ENCODE peak calls at places on chromosomes 2 and 18, in ten cellular contexts. One of them, this sample, is unnamed.

GRCh38 chr2:172437419-172438063 is 10.2 kb downstream of the ITGA6 start:
- ATAC-seq in activated CD8-positive, alpha-beta T cell treated with anti-CD3 and anti-CD28 coated beads for 36 hours: peak; percentile 41
- ATAC-seq in right lobe of liver: no peak
- ATAC-seq in heart left ventricle: no peak
- ATAC-seq in naive thymus-derived CD4-positive, alpha-beta T cell: peak; percentile 46
- ATAC-seq in HCT116: no peak
- ATAC-seq in stimulated activated naive CD8-positive, alpha-beta T cell treated with anti-CD3 and anti-CD28 coated beads, Interleukin-15, Interleukin-2, amounts not matched to agents 100 U/mL and 50 U/mL, for 24 hours: peak; percentile 50
- ATAC-seq in lower lobe of right lung: no peak
- ATAC-seq in activated naive CD8-positive, alpha-beta T cell treated with anti-CD3 and anti-CD28 coated beads, Interleukin-2, amount 10 ng/mL, durations not matched to agents 7 days and 5 days: peak; percentile 30
- ATAC-seq in HepG2: no peak
- ATAC-seq in this sample: peak; percentile 54

GRCh38 chr2:25618676-25619075 is 54.7 kb downstream of the DTNB start:
- ATAC-seq in activated CD8-positive, alpha-beta T cell treated with anti-CD3 and anti-CD28 coated beads for 36 hours: no peak
- ATAC-seq in right lobe of liver: peak; percentile 95
- ATAC-seq in heart left ventricle: no peak
- ATAC-seq in naive thymus-derived CD4-positive, alpha-beta T cell: no peak
- ATAC-seq in HCT116: peak; percentile 82
- ATAC-seq in stimulated activated naive CD8-positive, alpha-beta T cell treated with anti-CD3 and anti-CD28 coated beads, Interleukin-15, Interleukin-2, amounts not matched to agents 100 U/mL and 50 U/mL, for 24 hours: no peak
- ATAC-seq in lower lobe of right lung: peak; percentile 71
- ATAC-seq in activated naive CD8-positive, alpha-beta T cell treated with anti-CD3 and anti-CD28 coated beads, Interleukin-2, amount 10 ng/mL, durations not matched to agents 7 days and 5 days: no peak
- ATAC-seq in HepG2: peak; percentile 95
- ATAC-seq in this sample: no peak

GRCh38 chr18:74840492-74841167 is 243.0 kb downstream of the ZNF407 start:
- ATAC-seq in activated CD8-positive, alpha-beta T cell treated with anti-CD3 and anti-CD28 coated beads for 36 hours: peak; percentile 49
- ATAC-seq in right lobe of liver: peak; percentile 94
- ATAC-seq in heart left ventricle: no peak
- ATAC-seq in naive thymus-derived CD4-positive, alpha-beta T cell: no peak
- ATAC-seq in HCT116: peak; percentile 42
- ATAC-seq in stimulated activated naive CD8-positive, alpha-beta T cell treated with anti-CD3 and anti-CD28 coated beads, Interleukin-15, Interleukin-2, amounts not matched to agents 100 U/mL and 50 U/mL, for 24 hours: no peak
- ATAC-seq in lower lobe of right lung: peak; percentile 19
- ATAC-seq in activated naive CD8-positive, alpha-beta T cell treated with anti-CD3 and anti-CD28 coated beads, Interleukin-2, amount 10 ng/mL, durations not matched to agents 7 days and 5 days: no peak
- ATAC-seq in HepG2: peak; percentile 92
- ATAC-seq in this sample: peak; percentile 76

GRCh38 chr2:71786291-71787107 is 333.1 kb downstream of the DYSF start:
- ATAC-seq in activated CD8-positive, alpha-beta T cell treated with anti-CD3 and anti-CD28 coated beads for 36 hours: no peak
- ATAC-seq in right lobe of liver: no peak
- ATAC-seq in heart left ventricle: no peak
- ATAC-seq in naive thymus-derived CD4-positive, alpha-beta T cell: no peak
- ATAC-seq in HCT116: no peak
- ATAC-seq in stimulated activated naive CD8-positive, alpha-beta T cell treated with anti-CD3 and anti-CD28 coated beads, Interleukin-15, Interleukin-2, amounts not matched to agents 100 U/mL and 50 U/mL, for 24 hours: no peak
- ATAC-seq in lower lobe of right lung: no peak
- ATAC-seq in activated naive CD8-positive, alpha-beta T cell treated with anti-CD3 and anti-CD28 coated beads, Interleukin-2, amount 10 ng/mL, durations not matched to agents 7 days and 5 days: no peak
- ATAC-seq in HepG2: no peak
- ATAC-seq in this sample: no peak

GRCh38 chr2:64085936-64086335 is 58.3 kb downstream of the PELI1 start:
- ATAC-seq in activated CD8-positive, alpha-beta T cell treated with anti-CD3 and anti-CD28 coated beads for 36 hours: no peak
- ATAC-seq in right lobe of liver: no peak
- ATAC-seq in heart left ventricle: no peak
- ATAC-seq in naive thymus-derived CD4-positive, alpha-beta T cell: no peak
- ATAC-seq in HCT116: no peak
- ATAC-seq in stimulated activated naive CD8-positive, alpha-beta T cell treated with anti-CD3 and anti-CD28 coated beads, Interleukin-15, Interleukin-2, amounts not matched to agents 100 U/mL and 50 U/mL, for 24 hours: no peak
- ATAC-seq in lower lobe of right lung: no peak
- ATAC-seq in activated naive CD8-positive, alpha-beta T cell treated with anti-CD3 and anti-CD28 coated beads, Interleukin-2, amount 10 ng/mL, durations not matched to agents 7 days and 5 days: no peak
- ATAC-seq in HepG2: no peak
- ATAC-seq in this sample: no peak

GRCh38 chr2:60379684-60380083 is 173.8 kb downstream of the BCL11A start:
- ATAC-seq in activated CD8-positive, alpha-beta T cell treated with anti-CD3 and anti-CD28 coated beads for 36 hours: no peak
- ATAC-seq in right lobe of liver: no peak
- ATAC-seq in heart left ventricle: no peak
- ATAC-seq in naive thymus-derived CD4-positive, alpha-beta T cell: no peak
- ATAC-seq in HCT116: no peak
- ATAC-seq in stimulated activated naive CD8-positive, alpha-beta T cell treated with anti-CD3 and anti-CD28 coated beads, Interleukin-15, Interleukin-2, amounts not matched to agents 100 U/mL and 50 U/mL, for 24 hours: no peak
- ATAC-seq in lower lobe of right lung: no peak
- ATAC-seq in activated naive CD8-positive, alpha-beta T cell treated with anti-CD3 and anti-CD28 coated beads, Interleukin-2, amount 10 ng/mL, durations not matched to agents 7 days and 5 days: no peak
- ATAC-seq in HepG2: no peak
- ATAC-seq in this sample: no peak

GRCh38 chr2:78979380-78980238 is 45.9 kb upstream of the REG3G start:
- ATAC-seq in activated CD8-positive, alpha-beta T cell treated with anti-CD3 and anti-CD28 coated beads for 36 hours: no peak
- ATAC-seq in right lobe of liver: peak; percentile 46
- ATAC-seq in heart left ventricle: no peak
- ATAC-seq in naive thymus-derived CD4-positive, alpha-beta T cell: no peak
- ATAC-seq in HCT116: no peak
- ATAC-seq in stimulated activated naive CD8-positive, alpha-beta T cell treated with anti-CD3 and anti-CD28 coated beads, Interleukin-15, Interleukin-2, amounts not matched to agents 100 U/mL and 50 U/mL, for 24 hours: no peak
- ATAC-seq in lower lobe of right lung: peak; percentile 36
- ATAC-seq in activated naive CD8-positive, alpha-beta T cell treated with anti-CD3 and anti-CD28 coated beads, Interleukin-2, amount 10 ng/mL, durations not matched to agents 7 days and 5 days: no peak
- ATAC-seq in HepG2: peak; percentile 95
- ATAC-seq in this sample: no peak

GRCh38 chr2:109438773-109439191 is 175.0 kb downstream of the SEPTIN10 start:
- ATAC-seq in activated CD8-positive, alpha-beta T cell treated with anti-CD3 and anti-CD28 coated beads for 36 hours: no peak
- ATAC-seq in right lobe of liver: peak; percentile 77
- ATAC-seq in heart left ventricle: peak; percentile 74
- ATAC-seq in naive thymus-derived CD4-positive, alpha-beta T cell: no peak
- ATAC-seq in HCT116: no peak
- ATAC-seq in stimulated activated naive CD8-positive, alpha-beta T cell treated with anti-CD3 and anti-CD28 coated beads, Interleukin-15, Interleukin-2, amounts not matched to agents 100 U/mL and 50 U/mL, for 24 hours: no peak
- ATAC-seq in lower lobe of right lung: peak; percentile 54
- ATAC-seq in activated naive CD8-positive, alpha-beta T cell treated with anti-CD3 and anti-CD28 coated beads, Interleukin-2, amount 10 ng/mL, durations not matched to agents 7 days and 5 days: no peak
- ATAC-seq in HepG2: no peak
- ATAC-seq in this sample: no peak

GRCh38 chr18:58692420-58693185 is 21.3 kb downstream of the MALT1 start:
- ATAC-seq in activated CD8-positive, alpha-beta T cell treated with anti-CD3 and anti-CD28 coated beads for 36 hours: peak; percentile 6
- ATAC-seq in right lobe of liver: no peak
- ATAC-seq in heart left ventricle: no peak
- ATAC-seq in naive thymus-derived CD4-positive, alpha-beta T cell: peak; percentile 23
- ATAC-seq in HCT116: no peak
- ATAC-seq in stimulated activated naive CD8-positive, alpha-beta T cell treated with anti-CD3 and anti-CD28 coated beads, Interleukin-15, Interleukin-2, amounts not matched to agents 100 U/mL and 50 U/mL, for 24 hours: no peak
- ATAC-seq in lower lobe of right lung: no peak
- ATAC-seq in activated naive CD8-positive, alpha-beta T cell treated with anti-CD3 and anti-CD28 coated beads, Interleukin-2, amount 10 ng/mL, durations not matched to agents 7 days and 5 days: peak; percentile 47
- ATAC-seq in HepG2: no peak
- ATAC-seq in this sample: peak; percentile 33

GRCh38 chr2:216447293-216447692 is 35.0 kb downstream of the SMARCAL1 start:
- ATAC-seq in activated CD8-positive, alpha-beta T cell treated with anti-CD3 and anti-CD28 coated beads for 36 hours: no peak
- ATAC-seq in right lobe of liver: no peak
- ATAC-seq in heart left ventricle: peak; percentile 85
- ATAC-seq in naive thymus-derived CD4-positive, alpha-beta T cell: no peak
- ATAC-seq in HCT116: no peak
- ATAC-seq in stimulated activated naive CD8-positive, alpha-beta T cell treated with anti-CD3 and anti-CD28 coated beads, Interleukin-15, Interleukin-2, amounts not matched to agents 100 U/mL and 50 U/mL, for 24 hours: no peak
- ATAC-seq in lower lobe of right lung: no peak
- ATAC-seq in activated naive CD8-positive, alpha-beta T cell treated with anti-CD3 and anti-CD28 coated beads, Interleukin-2, amount 10 ng/mL, durations not matched to agents 7 days and 5 days: no peak
- ATAC-seq in HepG2: no peak
- ATAC-seq in this sample: no peak

GRCh38 chr2:191012845-191013616 is 940 bp downstream of the STAT1 start:
- ATAC-seq in activated CD8-positive, alpha-beta T cell treated with anti-CD3 and anti-CD28 coated beads for 36 hours: no peak
- ATAC-seq in right lobe of liver: peak; percentile 24
- ATAC-seq in heart left ventricle: no peak
- ATAC-seq in naive thymus-derived CD4-positive, alpha-beta T cell: peak; percentile 6
- ATAC-seq in HCT116: peak; percentile 19
- ATAC-seq in stimulated activated naive CD8-positive, alpha-beta T cell treated with anti-CD3 and anti-CD28 coated beads, Interleukin-15, Interleukin-2, amounts not matched to agents 100 U/mL and 50 U/mL, for 24 hours: peak; percentile 10
- ATAC-seq in lower lobe of right lung: peak; percentile 59
- ATAC-seq in activated naive CD8-positive, alpha-beta T cell treated with anti-CD3 and anti-CD28 coated beads, Interleukin-2, amount 10 ng/mL, durations not matched to agents 7 days and 5 days: no peak
- ATAC-seq in HepG2: peak; percentile 24
- ATAC-seq in this sample: peak; percentile 24

GRCh38 chr18:59249186-59249774 is 24.0 kb downstream of the RAX start:
- ATAC-seq in activated CD8-positive, alpha-beta T cell treated with anti-CD3 and anti-CD28 coated beads for 36 hours: peak; percentile 49
- ATAC-seq in right lobe of liver: peak; percentile 93
- ATAC-seq in heart left ventricle: no peak
- ATAC-seq in naive thymus-derived CD4-positive, alpha-beta T cell: no peak
- ATAC-seq in HCT116: peak; percentile 94
- ATAC-seq in stimulated activated naive CD8-positive, alpha-beta T cell treated with anti-CD3 and anti-CD28 coated beads, Interleukin-15, Interleukin-2, amounts not matched to agents 100 U/mL and 50 U/mL, for 24 hours: no peak
- ATAC-seq in lower lobe of right lung: peak; percentile 49
- ATAC-seq in activated naive CD8-positive, alpha-beta T cell treated with anti-CD3 and anti-CD28 coated beads, Interleukin-2, amount 10 ng/mL, durations not matched to agents 7 days and 5 days: no peak
- ATAC-seq in HepG2: peak; percentile 82
- ATAC-seq in this sample: no peak

GRCh38 chr2:27202829-27203228 is 9.0 kb upstream of the ATRAID start:
- ATAC-seq in activated CD8-positive, alpha-beta T cell treated with anti-CD3 and anti-CD28 coated beads for 36 hours: no peak
- ATAC-seq in right lobe of liver: no peak
- ATAC-seq in heart left ventricle: no peak
- ATAC-seq in naive thymus-derived CD4-positive, alpha-beta T cell: no peak
- ATAC-seq in HCT116: no peak
- ATAC-seq in stimulated activated naive CD8-positive, alpha-beta T cell treated with anti-CD3 and anti-CD28 coated beads, Interleukin-15, Interleukin-2, amounts not matched to agents 100 U/mL and 50 U/mL, for 24 hours: peak; percentile 48
- ATAC-seq in lower lobe of right lung: no peak
- ATAC-seq in activated naive CD8-positive, alpha-beta T cell treated with anti-CD3 and anti-CD28 coated beads, Interleukin-2, amount 10 ng/mL, durations not matched to agents 7 days and 5 days: no peak
- ATAC-seq in HepG2: no peak
- ATAC-seq in this sample: no peak

GRCh38 chr2:234335676-234336228 is 161.1 kb downstream of the ARL4C start:
- ATAC-seq in activated CD8-positive, alpha-beta T cell treated with anti-CD3 and anti-CD28 coated beads for 36 hours: peak; percentile 84
- ATAC-seq in right lobe of liver: peak; percentile 72
- ATAC-seq in heart left ventricle: peak; percentile 82
- ATAC-seq in naive thymus-derived CD4-positive, alpha-beta T cell: peak; percentile 92
- ATAC-seq in HCT116: no peak
- ATAC-seq in stimulated activated naive CD8-positive, alpha-beta T cell treated with anti-CD3 and anti-CD28 coated beads, Interleukin-15, Interleukin-2, amounts not matched to agents 100 U/mL and 50 U/mL, for 24 hours: peak; percentile 77
- ATAC-seq in lower lobe of right lung: peak; percentile 76
- ATAC-seq in activated naive CD8-positive, alpha-beta T cell treated with anti-CD3 and anti-CD28 coated beads, Interleukin-2, amount 10 ng/mL, durations not matched to agents 7 days and 5 days: peak; percentile 82
- ATAC-seq in HepG2: no peak
- ATAC-seq in this sample: peak; percentile 81

GRCh38 chr2:170229744-170230143 is 51.8 kb downstream of the MYO3B start:
- ATAC-seq in activated CD8-positive, alpha-beta T cell treated with anti-CD3 and anti-CD28 coated beads for 36 hours: no peak
- ATAC-seq in right lobe of liver: no peak
- ATAC-seq in heart left ventricle: no peak
- ATAC-seq in naive thymus-derived CD4-positive, alpha-beta T cell: no peak
- ATAC-seq in HCT116: no peak
- ATAC-seq in stimulated activated naive CD8-positive, alpha-beta T cell treated with anti-CD3 and anti-CD28 coated beads, Interleukin-15, Interleukin-2, amounts not matched to agents 100 U/mL and 50 U/mL, for 24 hours: no peak
- ATAC-seq in lower lobe of right lung: peak; percentile 47
- ATAC-seq in activated naive CD8-positive, alpha-beta T cell treated with anti-CD3 and anti-CD28 coated beads, Interleukin-2, amount 10 ng/mL, durations not matched to agents 7 days and 5 days: no peak
- ATAC-seq in HepG2: peak; percentile 28
- ATAC-seq in this sample: no peak